ENCODE peak calls at places on chromosome 20, in four cellular contexts. T is right lobe of liver, Z is stomach, H is NCI-H82. J is an unnamed sample.

GRCh38 chr20:37273988-37274387 is 12.4 kb upstream of the GHRH start:
- DNase-seq in T (no peak), Z (no peak), H (no peak), J (no peak)

GRCh38 chr20:34127787-34128186 is 15.7 kb upstream of the EIF2S2 start:
- DNase-seq in T (no peak), Z (no peak), H (peak; percentile 84), J (no peak)

GRCh38 chr20:49161428-49162152 is 26.5 kb downstream of the STAU1 start:
- DNase-seq in T (no peak), Z (no peak), H (no peak), J (no peak)

GRCh38 chr20:47821481-47822100 is 36.3 kb upstream of the SULF2 start:
- DNase-seq in T (no peak), Z (no peak), H (no peak), J (no peak)

GRCh38 chr20:3262566-3262965 is 23.6 kb upstream of the SLC4A11 start:
- DNase-seq in T (no peak), Z (no peak), H (no peak), J (no peak)

GRCh38 chr20:52593634-52594033 is 378.5 kb upstream of the TSHZ2 start:
- DNase-seq in T (no peak), Z (no peak), H (no peak), J (no peak)

GRCh38 chr20:6381887-6382286 is 259.1 kb upstream of the FERMT1 start:
- DNase-seq in T (no peak), Z (no peak), H (peak; percentile 35), J (no peak)

GRCh38 chr20:4610871-4611270 is 110.8 kb upstream of the PRND start:
- DNase-seq in T (no peak), Z (no peak), H (no peak), J (no peak)

GRCh38 chr20:50191065-50191565 is 485 bp downstream of the CEBPB start:
- DNase-seq in T (peak; percentile 75), Z (peak; percentile 71), H (peak; percentile 62), J (peak; percentile 49)

GRCh38 chr20:56627122-56628014 is 1.7 kb upstream of the TFAP2C start:
- DNase-seq in T (no peak), Z (no peak), H (no peak), J (no peak)

GRCh38 chr20:48682529-48683385 is 145.0 kb downstream of the PREX1 start:
- DNase-seq in T (peak; percentile 87), Z (peak; percentile 97), H (peak; percentile 99), J (peak; percentile 80)

GRCh38 chr20:61968932-61969331 is 96.7 kb downstream of the TAF4 start:
- DNase-seq in T (no peak), Z (no peak), H (no peak), J (no peak)

GRCh38 chr20:62159835-62160234 is 16.3 kb downstream of the SS18L1 start:
- DNase-seq in T (no peak), Z (no peak), H (no peak), J (no peak)

GRCh38 chr20:19964289-19965263 is 52.6 kb upstream of the NAA20 start:
- DNase-seq in T (peak; percentile 80), Z (peak; percentile 54), H (no peak), J (peak; percentile 91)

GRCh38 chr20:47598911-47599745 is 97.4 kb downstream of the NCOA3 start:
- DNase-seq in T (no peak), Z (no peak), H (no peak), J (no peak)

GRCh38 chr20:36408219-36408618 is 102.1 kb downstream of the DLGAP4 start:
- DNase-seq in T (peak; percentile 45), Z (peak; percentile 49), H (peak; percentile 92), J (no peak)

GRCh38 chr20:64253443-64253842 is 2.1 kb upstream of the PCMTD2 start:
- DNase-seq in T (no peak), Z (no peak), H (no peak), J (no peak)

GRCh38 chr20:64053841-64054661 is 4.6 kb upstream of the SOX18 start:
- DNase-seq in T (peak; percentile 78), Z (no peak), H (peak; percentile 56), J (no peak)

GRCh38 chr20:57654363-57654997 is 34.3 kb upstream of the ZBP1 start:
- DNase-seq in T (peak; percentile 31), Z (peak; percentile 58), H (peak; percentile 83), J (peak; percentile 55)

GRCh38 chr20:25707695-25708094 is 11.0 kb upstream of the ZNF337 start:
- DNase-seq in T (no peak), Z (no peak), H (no peak), J (no peak)

GRCh38 chr20:51497542-51498467 is 44.7 kb downstream of the NFATC2 start:
- DNase-seq in T (no peak), Z (no peak), H (no peak), J (no peak)

GRCh38 chr20:2290486-2290885 is 5.3 kb upstream of the TGM3 start:
- DNase-seq in T (no peak), Z (no peak), H (no peak), J (no peak)

GRCh38 chr20:10004900-10005299 is 29.9 kb upstream of the ANKEF1 start:
- DNase-seq in T (no peak), Z (no peak), H (no peak), J (no peak)

GRCh38 chr20:9054176-9054575 is 14.7 kb upstream of the PLCB4 start:
- DNase-seq in T (no peak), Z (no peak), H (no peak), J (no peak)

GRCh38 chr20:51326241-51326819 is 216.2 kb downstream of the NFATC2 start:
- DNase-seq in T (no peak), Z (peak; percentile 63), H (peak; percentile 61), J (peak; percentile 50)

GRCh38 chr20:62668441-62669027 is 26.2 kb downstream of the SLCO4A1 start:
- DNase-seq in T (peak; percentile 55), Z (peak; percentile 76), H (peak; percentile 85), J (peak; percentile 55)

GRCh38 chr20:8094845-8095244 is 37.2 kb upstream of the PLCB1 start:
- DNase-seq in T (no peak), Z (no peak), H (no peak), J (peak; percentile 34)

GRCh38 chr20:8401491-8401890 is 269.4 kb downstream of the PLCB1 start:
- DNase-seq in T (no peak), Z (no peak), H (no peak), J (no peak)